ENCODE peak calls at places on chromosomes 16 and 17, in seven cellular contexts. T is heart right ventricle; O is adrenal gland; S is H4; U is ascending aorta; J is head of caudate nucleus; Z is stimulated activated CD4-positive, alpha-beta T cell treated with anti-CD3 and anti-CD28 coated beads, Interleukin-1b, Interleukin-23, amount 100 ng/mL, for 4 hours. H is an unnamed sample.

GRCh38 chr17:12688382-12688781 is 22.7 kb downstream of the MYOCD start:
- DNase-seq in T (no peak), O (no peak), S (no peak), U (no peak), J (no peak), Z (no peak), H (no peak)

GRCh38 chr17:1491406-1492248 is 859 bp downstream of the MYO1C start:
- DNase-seq in T (peak; percentile 80), O (no peak), S (no peak), U (peak; percentile 81), J (peak; percentile 75), Z (no peak), H (peak; percentile 89)

GRCh38 chr17:3964203-3965122 is at the start of gene ATP2A3:
- DNase-seq in T (peak; percentile 57), O (no peak), S (no peak), U (no peak), J (no peak), Z (peak; percentile 48), H (no peak)

GRCh38 chr17:42783062-42783777 is 2.8 kb downstream of the WNK4 start:
- DNase-seq in T (no peak), O (no peak), S (no peak), U (no peak), J (no peak), Z (no peak), H (no peak)

GRCh38 chr16:17460890-17461289 is 9.9 kb downstream of the XYLT1 start:
- DNase-seq in T (no peak), O (no peak), S (no peak), U (no peak), J (no peak), Z (no peak), H (no peak)

GRCh38 chr16:59964232-59964924 is 1230.3 kb upstream of the GOT2 start:
- DNase-seq in T (no peak), O (no peak), S (peak; percentile 6), U (no peak), J (no peak), Z (no peak), H (no peak)

GRCh38 chr17:56486732-56487131 is 106.8 kb upstream of the NOG start:
- DNase-seq in T (no peak), O (no peak), S (no peak), U (no peak), J (no peak), Z (no peak), H (no peak)

GRCh38 chr17:19726615-19727376 is 10.4 kb upstream of the SLC47A2 start:
- DNase-seq in T (no peak), O (no peak), S (no peak), U (no peak), J (no peak), Z (no peak), H (no peak)

GRCh38 chr17:56521439-56522141 is 71.9 kb upstream of the NOG start:
- DNase-seq in T (no peak), O (no peak), S (no peak), U (no peak), J (no peak), Z (no peak), H (no peak)

GRCh38 chr17:38798614-38799500 is 499 bp downstream of the PIP4K2B start:
- DNase-seq in T (peak; percentile 62), O (peak; percentile 70), S (peak; percentile 30), U (peak; percentile 75), J (no peak), Z (peak; percentile 1), H (peak; percentile 94)

GRCh38 chr16:67184453-67185002 is 765 bp upstream of the MATCAP1 start:
- DNase-seq in T (peak; percentile 40), O (no peak), S (no peak), U (no peak), J (no peak), Z (no peak), H (no peak)

GRCh38 chr16:88436796-88437195 is 16.3 kb upstream of the ZFPM1 start:
- DNase-seq in T (no peak), O (no peak), S (no peak), U (no peak), J (no peak), Z (no peak), H (no peak)

GRCh38 chr16:80273635-80274538 is 266.9 kb upstream of the DYNLRB2 start:
- DNase-seq in T (no peak), O (no peak), S (peak; percentile 43), U (no peak), J (no peak), Z (no peak), H (no peak)

GRCh38 chr17:78192616-78193015 is 5.5 kb downstream of the AFMID start:
- DNase-seq in T (no peak), O (no peak), S (no peak), U (no peak), J (no peak), Z (no peak), H (no peak)

GRCh38 chr16:19114359-19115147 is 789 bp downstream of the ITPRIPL2 start:
- DNase-seq in T (peak; percentile 65), O (peak; percentile 83), S (no peak), U (peak; percentile 71), J (peak; percentile 36), Z (no peak), H (peak; percentile 65)

GRCh38 chr16:19994771-19995170 is 78.9 kb downstream of the GPR139 start:
- DNase-seq in T (no peak), O (no peak), S (peak; percentile 71), U (no peak), J (no peak), Z (no peak), H (no peak)

GRCh38 chr17:7307686-7308624 is 527 bp downstream of the EIF5A start:
- DNase-seq in T (peak; percentile 64), O (peak; percentile 76), S (no peak), U (no peak), J (peak; percentile 62), Z (no peak), H (peak; percentile 48)